ENCODE peak calls at places on chromosomes 7 and 10, in six cellular contexts. O, J, A, W, Z and Y are unnamed samples.

GRCh38 chr10:12730809-12731519 is 270.5 kb downstream of the CCDC3 start:
- DNase-seq in O (no peak), W (no peak), A (no peak), Z (no peak), J (no peak), Y (no peak)

GRCh38 chr10:97584060-97584797 is at the start of gene HOGA1:
- DNase-seq in A (no peak), O (peak), Z (no peak), J (peak), W (no peak), Y (no peak)

GRCh38 chr10:86668297-86669165 is at the start of gene LDB3:
- DNase-seq in W (peak), Z (no peak), J (no peak), O (no peak), A (peak), Y (no peak)

GRCh38 chr7:12111461-12112405 is 99.4 kb upstream of the TMEM106B start:
- DNase-seq in W (no peak), Z (no peak), A (peak), O (peak), J (peak), Y (peak)

GRCh38 chr10:61136151-61136550 is 192.2 kb upstream of the RHOBTB1 start:
- DNase-seq in O (no peak), A (peak), Z (no peak), W (peak), J (no peak), Y (no peak)

GRCh38 chr10:865924-866576 is 65.5 kb downstream of the LARP4B start:
- DNase-seq in J (no peak), O (no peak), A (no peak), Z (no peak), W (no peak), Y (no peak)

GRCh38 chr10:55019461-55019860 is 218.4 kb upstream of the PCDH15 start:
- DNase-seq in Z (no peak), J (no peak), A (no peak), W (no peak), O (no peak), Y (no peak)

GRCh38 chr7:25694690-25695089 is 457.3 kb upstream of the NFE2L3 start:
- DNase-seq in O (no peak), A (no peak), J (no peak), Z (no peak), W (no peak), Y (no peak)

GRCh38 chr10:58892039-58892665 is 284.3 kb upstream of the PHYHIPL start:
- DNase-seq in Z (no peak), W (no peak), O (no peak), J (no peak), A (peak), Y (no peak)

GRCh38 chr7:157474685-157475084 is 137.9 kb downstream of the DNAJB6 start:
- DNase-seq in W (peak), Z (no peak), O (no peak), J (no peak), A (no peak), Y (no peak)

GRCh38 chr7:90726623-90727022 is 130.5 kb downstream of the CDK14 start:
- DNase-seq in J (no peak), O (no peak), A (no peak), W (no peak), Z (no peak), Y (no peak)

GRCh38 chr10:132300582-132300981 is 7.2 kb downstream of the STK32C start:
- DNase-seq in J (no peak), Z (no peak), A (no peak), W (no peak), O (no peak), Y (no peak)

GRCh38 chr10:12445701-12446334 is 96.5 kb downstream of the CAMK1D start:
- DNase-seq in A (no peak), W (no peak), Z (no peak), O (no peak), J (no peak), Y (no peak)

GRCh38 chr7:24573008-24573553 is at the start of gene PALS2:
- DNase-seq in Z (peak), W (peak), A (peak), O (peak), J (peak), Y (peak)

GRCh38 chr10:88245974-88246511 is 337.1 kb downstream of the RNLS start:
- DNase-seq in O (no peak), W (no peak), A (peak), J (no peak), Z (no peak), Y (no peak)

GRCh38 chr10:84140036-84140379 is 699 bp downstream of the GHITM start:
- DNase-seq in A (peak), W (no peak), Z (no peak), O (peak), J (no peak), Y (no peak)

GRCh38 chr7:111853231-111853990 is 291.1 kb upstream of the IMMP2L start:
- DNase-seq in W (peak), A (peak), Z (no peak), O (no peak), J (no peak), Y (no peak)

GRCh38 chr10:26682926-26683325 is 14.6 kb upstream of the PDSS1 start:
- DNase-seq in O (no peak), W (no peak), A (no peak), Z (no peak), J (no peak), Y (no peak)

GRCh38 chr10:72875250-72876055 is 18.1 kb upstream of the OIT3 start:
- DNase-seq in O (no peak), Z (no peak), J (no peak), A (peak), W (peak), Y (no peak)

GRCh38 chr7:103499976-103500375 is 54.0 kb upstream of the SLC26A5 start:
- DNase-seq in O (no peak), J (no peak), Z (no peak), W (no peak), A (peak), Y (no peak)